ENCODE peak calls at places on chromosomes 12 and 14, in seven cellular contexts. One of them, this sample, is unnamed. For H3K4me1, the result is how much of the 10 kb centered on the place peaks cover.

GRCh38 chr12:94535614-94535932 is 75.9 kb upstream of the CEP83 start:
- DNase-seq in fibroblast of lung: no peak
- DNase-seq in thoracic aorta: no peak
- DNase-seq in transverse colon: no peak
- DNase-seq in A673: peak
- DNase-seq in upper lobe of right lung: no peak
- DNase-seq in neural progenitor cell: peak
- DNase-seq in this sample: no peak

GRCh38 chr12:63208956-63209355 is 58.0 kb upstream of the AVPR1A start:
- DNase-seq in transverse colon: no peak
- DNase-seq in thoracic aorta: no peak
- DNase-seq in fibroblast of lung: no peak
- DNase-seq in A673: no peak
- DNase-seq in upper lobe of right lung: no peak
- DNase-seq in neural progenitor cell: no peak
- DNase-seq in this sample: no peak

GRCh38 chr12:6761849-6762248 is 4.3 kb upstream of the PTMS start:
- DNase-seq in transverse colon: no peak
- DNase-seq in fibroblast of lung: no peak
- DNase-seq in neural progenitor cell: no peak
- DNase-seq in thoracic aorta: no peak
- DNase-seq in upper lobe of right lung: no peak
- DNase-seq in A673: no peak
- DNase-seq in this sample: no peak

GRCh38 chr14:94581127-94581999 is at the start of gene SERPINA5:
- DNase-seq in transverse colon: no peak
- DNase-seq in fibroblast of lung: peak
- DNase-seq in thoracic aorta: no peak
- DNase-seq in neural progenitor cell: peak
- DNase-seq in A673: no peak
- DNase-seq in upper lobe of right lung: peak
- DNase-seq in this sample: no peak

GRCh38 chr12:42076976-42077375 is 67.7 kb downstream of the GXYLT1 start:
- DNase-seq in A673: no peak
- DNase-seq in neural progenitor cell: no peak
- DNase-seq in fibroblast of lung: no peak
- DNase-seq in thoracic aorta: no peak
- DNase-seq in transverse colon: no peak
- DNase-seq in upper lobe of right lung: no peak
- DNase-seq in this sample: no peak

GRCh38 chr14:64758025-64758521 is 53.8 kb downstream of the PLEKHG3 start:
- DNase-seq in fibroblast of lung: peak
- DNase-seq in upper lobe of right lung: no peak
- DNase-seq in thoracic aorta: no peak
- DNase-seq in transverse colon: peak
- DNase-seq in neural progenitor cell: no peak
- DNase-seq in A673: no peak
- DNase-seq in this sample: no peak

GRCh38 chr12:99436584-99436983 is 211.0 kb upstream of the GARIN6 start:
- DNase-seq in transverse colon: no peak
- DNase-seq in thoracic aorta: no peak
- DNase-seq in A673: no peak
- DNase-seq in fibroblast of lung: no peak
- DNase-seq in upper lobe of right lung: no peak
- DNase-seq in neural progenitor cell: no peak
- DNase-seq in this sample: no peak

GRCh38 chr12:54411398-54412241 is 7.4 kb downstream of the ITGA5 start:
- DNase-seq in transverse colon: peak
- DNase-seq in upper lobe of right lung: peak
- DNase-seq in thoracic aorta: no peak
- DNase-seq in fibroblast of lung: peak
- DNase-seq in neural progenitor cell: no peak
- DNase-seq in A673: peak
- DNase-seq in this sample: peak

GRCh38 chr14:71460091-71460490 is 472.1 kb upstream of the RGS6 start:
- DNase-seq in fibroblast of lung: peak
- DNase-seq in transverse colon: no peak
- DNase-seq in thoracic aorta: no peak
- DNase-seq in neural progenitor cell: no peak
- DNase-seq in A673: no peak
- DNase-seq in upper lobe of right lung: no peak
- DNase-seq in this sample: no peak

GRCh38 chr14:72891666-72892102 is 2.2 kb downstream of the DPF3 start:
- DNase-seq in A673: peak
- DNase-seq in upper lobe of right lung: no peak
- DNase-seq in fibroblast of lung: no peak
- DNase-seq in transverse colon: no peak
- DNase-seq in thoracic aorta: no peak
- DNase-seq in neural progenitor cell: no peak
- DNase-seq in this sample: no peak

GRCh38 chr12:6494351-6494743 is 445 bp downstream of the NCAPD2 start:
- DNase-seq in thoracic aorta: no peak
- DNase-seq in neural progenitor cell: no peak
- DNase-seq in upper lobe of right lung: no peak
- DNase-seq in A673: no peak
- DNase-seq in fibroblast of lung: no peak
- DNase-seq in transverse colon: no peak
- DNase-seq in this sample: no peak

GRCh38 chr12:100554608-100555077 is 18.8 kb upstream of the GAS2L3 start:
- DNase-seq in A673: peak
- DNase-seq in neural progenitor cell: peak
- DNase-seq in upper lobe of right lung: no peak
- DNase-seq in transverse colon: no peak
- DNase-seq in thoracic aorta: no peak
- DNase-seq in fibroblast of lung: peak
- DNase-seq in this sample: no peak

GRCh38 chr12:23941780-23942179 is 7.7 kb downstream of the SOX5 start:
- DNase-seq in neural progenitor cell: no peak
- DNase-seq in thoracic aorta: no peak
- DNase-seq in transverse colon: no peak
- DNase-seq in A673: no peak
- DNase-seq in upper lobe of right lung: no peak
- DNase-seq in fibroblast of lung: no peak
- DNase-seq in this sample: no peak

GRCh38 chr12:5898874-5899273 is 46.2 kb downstream of the ANO2 start:
- DNase-seq in A673: no peak
- DNase-seq in transverse colon: no peak
- DNase-seq in fibroblast of lung: no peak
- DNase-seq in thoracic aorta: no peak
- DNase-seq in upper lobe of right lung: no peak
- DNase-seq in neural progenitor cell: no peak
- DNase-seq in this sample: peak

GRCh38 chr12:13038491-13039161 is 5.6 kb upstream of the FAM234B start:
- DNase-seq in transverse colon: no peak
- DNase-seq in thoracic aorta: no peak
- DNase-seq in fibroblast of lung: peak
- DNase-seq in neural progenitor cell: no peak
- DNase-seq in upper lobe of right lung: no peak
- DNase-seq in A673: no peak
- DNase-seq in this sample: no peak

GRCh38 chr14:69715725-69716482 is 51.0 kb upstream of the SRSF5 start:
- DNase-seq in neural progenitor cell: no peak
- DNase-seq in A673: peak
- DNase-seq in fibroblast of lung: peak
- DNase-seq in transverse colon: peak
- DNase-seq in thoracic aorta: peak
- DNase-seq in upper lobe of right lung: peak
- DNase-seq in this sample: peak

GRCh38 chr12:10722502-10722904 is 620 bp downstream of the YBX3 start:
- DNase-seq in neural progenitor cell: peak
- DNase-seq in fibroblast of lung: peak
- DNase-seq in A673: no peak
- DNase-seq in transverse colon: peak
- DNase-seq in thoracic aorta: peak
- DNase-seq in upper lobe of right lung: peak
- DNase-seq in this sample: no peak

DNA sequence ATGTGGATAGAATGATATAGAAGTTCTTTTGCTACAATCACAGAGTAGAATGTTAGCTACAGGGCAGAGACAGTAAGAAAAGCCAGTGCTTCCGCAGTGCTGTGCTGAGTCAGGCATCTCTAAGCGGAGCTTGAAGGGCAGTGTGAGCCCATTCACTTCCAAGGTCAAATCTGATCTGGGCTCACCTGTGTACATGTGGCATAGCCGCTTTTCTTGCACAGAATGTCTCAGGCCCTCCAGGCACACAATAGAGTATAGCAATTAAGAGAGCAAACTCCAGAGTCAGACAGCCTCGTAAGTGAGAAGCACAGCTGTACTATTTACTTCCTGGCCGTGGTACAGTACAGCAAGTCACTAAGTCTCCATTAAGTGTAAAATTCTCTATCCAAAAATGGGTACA is 26.8 kb downstream of the CORO1C start:
- DNase-seq in neural progenitor cell: no peak
- DNase-seq in thoracic aorta: no peak
- DNase-seq in transverse colon: no peak
- DNase-seq in fibroblast of lung: no peak
- DNase-seq in A673: no peak
- DNase-seq in upper lobe of right lung: no peak
- DNase-seq in this sample: no peak
- H3K4me1 ChIP-seq in neural progenitor cell: under half
- H3K4me1 ChIP-seq in thoracic aorta: half or more
- H3K4me1 ChIP-seq in transverse colon: half or more
- H3K4me1 ChIP-seq in fibroblast of lung: under half
- H3K4me1 ChIP-seq in A673: under half
- H3K4me1 ChIP-seq in upper lobe of right lung: under half
- H3K4me1 ChIP-seq in this sample: half or more

DNA sequence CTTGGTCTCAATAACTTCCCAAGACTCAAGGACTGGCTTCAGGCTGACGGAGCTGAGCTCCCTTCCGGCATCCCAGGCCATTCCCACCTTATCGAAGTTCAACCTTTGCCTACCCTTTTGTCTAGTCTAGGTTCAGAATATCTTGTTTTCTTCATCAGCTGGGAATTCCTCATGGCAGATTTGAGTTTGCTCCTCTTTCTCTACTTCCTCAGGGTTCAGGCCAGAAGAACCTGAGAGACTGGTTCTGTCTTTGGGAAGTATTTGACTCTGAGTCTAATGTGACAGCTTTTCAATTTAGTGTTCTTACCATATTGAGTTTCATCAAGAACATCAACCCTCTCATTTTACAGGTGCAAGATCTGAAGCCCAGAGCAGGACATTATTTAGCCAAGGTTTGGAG is 2.1 kb downstream of the BIN2 start:
- DNase-seq in upper lobe of right lung: no peak
- DNase-seq in thoracic aorta: no peak
- DNase-seq in transverse colon: no peak
- DNase-seq in fibroblast of lung: no peak
- DNase-seq in A673: no peak
- DNase-seq in neural progenitor cell: no peak
- DNase-seq in this sample: no peak
- H3K4me1 ChIP-seq in upper lobe of right lung: under half
- H3K4me1 ChIP-seq in thoracic aorta: under half
- H3K4me1 ChIP-seq in transverse colon: under half
- H3K4me1 ChIP-seq in fibroblast of lung: under half
- H3K4me1 ChIP-seq in A673: under half
- H3K4me1 ChIP-seq in neural progenitor cell: half or more
- H3K4me1 ChIP-seq in this sample: under half

DNA sequence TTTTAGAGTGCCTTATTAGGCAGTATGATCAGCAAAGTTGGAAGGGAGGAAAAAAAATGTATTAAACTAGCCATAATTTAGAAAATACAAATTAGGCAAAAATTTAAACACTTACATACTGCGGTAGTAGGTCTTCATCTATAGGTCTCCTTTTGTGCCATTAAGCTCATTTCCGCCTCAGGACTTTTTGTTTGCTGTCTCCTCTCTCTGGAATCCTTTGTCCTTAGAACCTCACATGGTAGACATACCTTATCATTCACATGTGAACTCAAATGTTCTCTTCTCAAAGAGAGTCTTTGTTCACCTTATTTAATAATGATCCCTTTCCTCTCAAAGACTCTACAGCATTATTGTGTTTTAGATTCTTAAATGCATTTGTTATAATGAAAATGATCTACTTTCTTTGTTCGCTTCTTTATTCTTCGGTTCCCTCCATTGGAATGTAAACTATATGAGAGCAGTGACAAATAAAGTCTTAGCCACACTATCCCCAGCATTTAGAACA is 14.7 kb downstream of the FANCM start:
- DNase-seq in neural progenitor cell: no peak
- DNase-seq in upper lobe of right lung: no peak
- DNase-seq in thoracic aorta: no peak
- DNase-seq in fibroblast of lung: no peak
- DNase-seq in transverse colon: no peak
- DNase-seq in A673: no peak
- DNase-seq in this sample: no peak
- H3K4me1 ChIP-seq in neural progenitor cell: under half
- H3K4me1 ChIP-seq in upper lobe of right lung: under half
- H3K4me1 ChIP-seq in thoracic aorta: under half
- H3K4me1 ChIP-seq in fibroblast of lung: under half
- H3K4me1 ChIP-seq in transverse colon: under half
- H3K4me1 ChIP-seq in A673: under half
- H3K4me1 ChIP-seq in this sample: under half

GRCh38 chr12:4276524-4277204 is 3.1 kb downstream of the CCND2 start:
- DNase-seq in upper lobe of right lung: peak
- DNase-seq in A673: peak
- DNase-seq in fibroblast of lung: peak
- DNase-seq in thoracic aorta: peak
- DNase-seq in neural progenitor cell: peak
- DNase-seq in transverse colon: peak
- DNase-seq in this sample: peak
- H3K4me1 ChIP-seq in upper lobe of right lung: half or more
- H3K4me1 ChIP-seq in A673: under half
- H3K4me1 ChIP-seq in fibroblast of lung: under half
- H3K4me1 ChIP-seq in thoracic aorta: half or more
- H3K4me1 ChIP-seq in neural progenitor cell: under half
- H3K4me1 ChIP-seq in transverse colon: half or more
- H3K4me1 ChIP-seq in this sample: half or more

This sample was measured in esophagus muscularis mucosa.